ENCODE peak calls at places on chromosomes 7 and 10, in five cellular contexts. D is PC-3, F is keratinocyte, L is endothelial cell of umbilical vein, Z is GM23248. H is an unnamed sample. For H4K20me1, the result is how much of the 10 kb centered on the place peaks cover.

GRCh38 chr7:42099076-42099836 is 137.8 kb downstream of the GLI3 start:
- DNase-seq in D (peak), F (no peak), L (no peak), Z (no peak), H (no peak)

GRCh38 chr7:73626814-73627213 is 2.5 kb upstream of the MLXIPL start:
- DNase-seq in D (peak), F (no peak), L (no peak), Z (peak), H (no peak)

GRCh38 chr10:5945561-5946418 is 31.6 kb downstream of the IL15RA start:
- DNase-seq in D (peak), F (no peak), L (peak), Z (peak), H (peak)

GRCh38 chr7:15015545-15016314 is 113.2 kb upstream of the DGKB start:
- DNase-seq in D (peak), F (peak), L (peak), Z (peak), H (peak)

GRCh38 chr10:3451516-3452185 is 279.1 kb upstream of the PITRM1 start:
- DNase-seq in D (no peak), F (no peak), L (no peak), Z (peak), H (no peak)

GRCh38 chr7:133478591-133479135 is 225.8 kb downstream of the EXOC4 start:
- DNase-seq in D (no peak), F (no peak), L (no peak), Z (no peak), H (no peak)

GRCh38 chr7:53094827-53095226 is 59.4 kb downstream of the POM121L12 start:
- DNase-seq in D (no peak), F (no peak), L (peak), Z (no peak), H (no peak)

GRCh38 chr10:110615057-110615630 is 29.0 kb upstream of the RBM20 start:
- DNase-seq in D (peak), F (no peak), L (no peak), Z (peak), H (peak)

GRCh38 chr10:86163522-86164215 is 202.9 kb downstream of the GRID1 start:
- DNase-seq in D (no peak), F (no peak), L (no peak), Z (no peak), H (no peak)

GRCh38 chr7:112422842-112423496 is 27.3 kb upstream of the IFRD1 start:
- DNase-seq in D (peak), F (peak), L (peak), Z (peak), H (peak)

GRCh38 chr10:84706431-84706830 is 378.0 kb downstream of the CCSER2 start:
- DNase-seq in D (no peak), F (no peak), L (no peak), Z (no peak), H (no peak)

GRCh38 chr10:70843333-70843732 is 27.6 kb downstream of the SGPL1 start:
- DNase-seq in D (no peak), F (no peak), L (no peak), Z (no peak), H (no peak)

GRCh38 chr7:151115836-151116418 is 29.7 kb downstream of the AGAP3 start:
- DNase-seq in D (peak), F (peak), L (no peak), Z (no peak), H (no peak)

GRCh38 chr7:155862516-155863257 is 50.4 kb upstream of the SHH start:
- DNase-seq in D (no peak), F (no peak), L (no peak), Z (no peak), H (no peak)

DNA sequence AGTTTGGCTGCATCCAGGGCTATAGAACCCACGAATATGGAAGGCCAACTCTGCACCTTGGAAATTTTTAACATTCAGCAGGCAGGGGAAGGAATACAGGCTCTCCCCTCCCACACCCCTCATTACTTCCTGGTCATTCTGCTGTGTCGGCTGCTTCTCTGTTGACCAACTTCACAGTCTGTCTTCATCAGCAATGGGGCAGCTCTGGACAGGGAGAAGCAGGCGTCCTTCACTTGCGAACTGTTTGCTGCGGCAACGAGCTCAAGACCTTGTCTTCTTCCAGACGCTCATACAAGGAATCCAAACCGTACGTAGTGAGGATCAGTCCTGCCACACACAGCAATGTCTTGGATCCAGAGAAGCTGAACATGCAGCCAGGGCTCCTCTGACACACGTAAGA is 192.2 kb downstream of the DIP2C start:
- DNase-seq in D (no peak), F (no peak), L (no peak), Z (no peak), H (no peak)
- H4K20me1 ChIP-seq in D (under half), F (under half), L (under half), Z (under half), H (under half)

GRCh38 chr7:92827464-92827863 is 8.9 kb downstream of the CDK6 start:
- DNase-seq in D (no peak), F (no peak), L (no peak), Z (no peak), H (no peak)
- H4K20me1 ChIP-seq in D (under half), F (under half), L (under half), Z (under half), H (under half)

GRCh38 chr10:101011517-101012423 is 12.2 kb downstream of the LZTS2 start:
- DNase-seq in D (peak), F (no peak), L (no peak), Z (peak), H (no peak)

GRCh38 chr10:101012525-101013364 is 13.1 kb downstream of the LZTS2 start:
- DNase-seq in D (peak), F (peak), L (peak), Z (peak), H (peak)

GRCh38 chr10:101014230-101014884 is 14.7 kb downstream of the LZTS2 start:
- DNase-seq in D (peak), F (no peak), L (peak), Z (peak), H (peak)

GRCh38 chr10:101014966-101015581 is 15.5 kb downstream of the LZTS2 start:
- DNase-seq in D (peak), F (no peak), L (no peak), Z (peak), H (peak)

GRCh38 chr10:101013365-101013825 is 13.8 kb downstream of the LZTS2 start:
- DNase-seq in D (no peak), F (no peak), L (no peak), Z (no peak), H (no peak)
- H4K20me1 ChIP-seq in D (under half), F (under half), L (under half), Z (under half), H (under half)

GRCh38 chr10:117370205-117370604 is 5.0 kb downstream of the PDZD8 start:
- DNase-seq in D (no peak), F (no peak), L (no peak), Z (peak), H (peak)
- H4K20me1 ChIP-seq in D (under half), F (under half), L (under half), Z (under half), H (under half)

GRCh38 chr10:79258894-79259293 is 88.4 kb upstream of the PPIF start:
- DNase-seq in D (no peak), F (no peak), L (no peak), Z (no peak), H (no peak)
- H4K20me1 ChIP-seq in D (under half), F (under half), L (under half), Z (under half), H (under half)

GRCh38 chr10:7593068-7593467 is 73.7 kb downstream of the ITIH5 start:
- DNase-seq in D (no peak), F (no peak), L (no peak), Z (peak), H (no peak)
- H4K20me1 ChIP-seq in D (under half), F (under half), L (under half), Z (under half), H (under half)

GRCh38 chr10:905972-906371 is 25.5 kb downstream of the LARP4B start:
- DNase-seq in D (no peak), F (no peak), L (no peak), Z (no peak), H (no peak)
- H4K20me1 ChIP-seq in D (under half), F (under half), L (under half), Z (under half), H (under half)